ENCODE peak calls at places on chromosomes 7 and 10, in five cellular contexts. C is hepatocyte, G is DND-41, B is mammary epithelial cell, P is neural progenitor cell. R is an unnamed sample.

GRCh38 chr10:132163278-132163765 is 23.4 kb upstream of the DPYSL4 start:
- DNase-seq in C (no peak), G (peak; percentile 20), B (no peak), P (peak; percentile 87), R (no peak)

GRCh38 chr10:6347391-6347951 is 144.7 kb downstream of the PFKFB3 start:
- DNase-seq in C (no peak), G (peak; percentile 50), B (no peak), P (no peak), R (no peak)

GRCh38 chr7:127943541-127944521 is 87.4 kb downstream of the LRRC4 start:
- DNase-seq in C (peak; percentile 61), G (no peak), B (no peak), P (peak; percentile 32), R (peak; percentile 5)

GRCh38 chr7:68760556-68760955 is 837.7 kb upstream of the AUTS2 start:
- DNase-seq in C (no peak), G (no peak), B (no peak), P (no peak), R (no peak)

GRCh38 chr7:157005456-157006204 is 4.8 kb downstream of the MNX1 start:
- DNase-seq in C (no peak), G (no peak), B (no peak), P (peak; percentile 79), R (no peak)

GRCh38 chr7:36533717-36534116 is 144.1 kb downstream of the ANLN start:
- DNase-seq in C (no peak), G (no peak), B (no peak), P (no peak), R (no peak)

GRCh38 chr7:2812119-2812487 is 32.0 kb downstream of the GNA12 start:
- DNase-seq in C (no peak), G (no peak), B (no peak), P (no peak), R (no peak)

GRCh38 chr7:87316846-87317545 is 28.5 kb upstream of the CROT start:
- DNase-seq in C (no peak), G (no peak), B (peak; percentile 88), P (peak; percentile 9), R (no peak)

GRCh38 chr10:109427421-109427820 is 495.9 kb downstream of the XPNPEP1 start:
- DNase-seq in C (peak; percentile 27), G (no peak), B (peak; percentile 2), P (no peak), R (peak; percentile 24)

GRCh38 chr7:23246540-23246939 is at the start of gene GPNMB:
- DNase-seq in C (peak; percentile 50), G (no peak), B (peak; percentile 80), P (no peak), R (no peak)

GRCh38 chr7:83520706-83521105 is 128.2 kb downstream of the SEMA3E start:
- DNase-seq in C (no peak), G (no peak), B (no peak), P (no peak), R (no peak)

GRCh38 chr10:6071181-6072175 is 9.3 kb upstream of the IL2RA start:
- DNase-seq in C (no peak), G (no peak), B (no peak), P (no peak), R (no peak)

GRCh38 chr7:123573896-123574467 is 16.4 kb upstream of the NDUFA5 start:
- DNase-seq in C (no peak), G (no peak), B (no peak), P (no peak), R (no peak)

GRCh38 chr7:43513236-43513635 is 69.7 kb upstream of the STK17A start:
- DNase-seq in C (no peak), G (peak; percentile 69), B (no peak), P (no peak), R (peak; percentile 16)

GRCh38 chr10:73113543-73113942 is 3.3 kb downstream of the NUDT13 start:
- DNase-seq in C (no peak), G (no peak), B (peak; percentile 36), P (no peak), R (no peak)

GRCh38 chr10:43315096-43315495 is 48.2 kb upstream of the RASGEF1A start:
- DNase-seq in C (no peak), G (no peak), B (no peak), P (no peak), R (no peak)

GRCh38 chr10:131725736-131726459 is 174.9 kb upstream of the PPP2R2D start:
- DNase-seq in C (no peak), G (no peak), B (no peak), P (no peak), R (no peak)

GRCh38 chr10:75209325-75210192 is 1.0 kb upstream of the VDAC2 start:
- DNase-seq in C (peak; percentile 85), G (peak; percentile 84), B (no peak), P (no peak), R (no peak)

GRCh38 chr7:381211-382117 is 91.5 kb downstream of the FOXL3 start:
- DNase-seq in C (no peak), G (no peak), B (no peak), P (no peak), R (no peak)

GRCh38 chr7:23472974-23473847 is 2.9 kb upstream of the IGF2BP3 start:
- DNase-seq in C (no peak), G (no peak), B (peak; percentile 15), P (peak; percentile 53), R (no peak)

GRCh38 chr10:107081644-107082043 is 82.9 kb downstream of the SORCS1 start:
- DNase-seq in C (no peak), G (no peak), B (no peak), P (no peak), R (no peak)

GRCh38 chr10:29105516-29106215 is 183.2 kb upstream of the LYZL1 start:
- DNase-seq in C (peak; percentile 40), G (no peak), B (peak; percentile 10), P (no peak), R (no peak)

GRCh38 chr10:3178070-3178469 is 5.5 kb upstream of the PITRM1 start:
- DNase-seq in C (no peak), G (no peak), B (no peak), P (no peak), R (no peak)

GRCh38 chr10:71527135-71527534 is 130.4 kb downstream of the CDH23 start:
- DNase-seq in C (no peak), G (no peak), B (no peak), P (no peak), R (no peak)

GRCh38 chr10:89171996-89172395 is 35.1 kb downstream of the CH25H start:
- DNase-seq in C (no peak), G (no peak), B (no peak), P (no peak), R (no peak)

GRCh38 chr10:83273035-83273434 is 866.3 kb upstream of the GHITM start:
- DNase-seq in C (no peak), G (no peak), B (no peak), P (no peak), R (no peak)

GRCh38 chr7:158374586-158374985 is 213.0 kb downstream of the PTPRN2 start:
- DNase-seq in C (no peak), G (no peak), B (peak; percentile 3), P (no peak), R (peak; percentile 88)

GRCh38 chr7:22445140-22445722 is 54.8 kb downstream of the STEAP1B start:
- DNase-seq in C (no peak), G (peak; percentile 96), B (peak; percentile 65), P (peak; percentile 21), R (no peak)

GRCh38 chr10:17263580-17263979 is 35.5 kb downstream of the VIM start:
- DNase-seq in C (no peak), G (no peak), B (no peak), P (no peak), R (no peak)

GRCh38 chr10:132347211-132347930 is 15.4 kb downstream of the LRRC27 start:
- DNase-seq in C (no peak), G (no peak), B (no peak), P (no peak), R (no peak)

GRCh38 chr7:130930260-130930659 is 196.3 kb upstream of the KLF14 start:
- DNase-seq in C (no peak), G (no peak), B (no peak), P (no peak), R (no peak)

GRCh38 chr7:73984481-73985205 is 43.3 kb upstream of the ELN start:
- DNase-seq in C (no peak), G (no peak), B (no peak), P (no peak), R (no peak)

GRCh38 chr10:50604049-50604640 is 19.6 kb downstream of the SGMS1 start:
- DNase-seq in C (no peak), G (no peak), B (no peak), P (no peak), R (no peak)

GRCh38 chr10:88154596-88155250 is 291.3 kb downstream of the PTEN start:
- DNase-seq in C (no peak), G (no peak), B (no peak), P (no peak), R (no peak)

GRCh38 chr10:5895804-5896203 is 5.8 kb downstream of the FBH1 start:
- DNase-seq in C (no peak), G (no peak), B (no peak), P (peak; percentile 21), R (no peak)

GRCh38 chr10:32263300-32263699 is 83.7 kb downstream of the EPC1 start:
- DNase-seq in C (peak; percentile 19), G (no peak), B (no peak), P (no peak), R (no peak)

GRCh38 chr7:123410273-123410928 is 124.0 kb downstream of the IQUB start:
- DNase-seq in C (peak; percentile 58), G (no peak), B (peak; percentile 77), P (no peak), R (no peak)

GRCh38 chr7:6271694-6272371 is 591 bp downstream of the CYTH3 start:
- DNase-seq in C (peak; percentile 19), G (peak; percentile 23), B (no peak), P (no peak), R (no peak)

GRCh38 chr10:21173433-21173963 is 276.4 kb upstream of the NEBL start:
- DNase-seq in C (peak; percentile 14), G (no peak), B (no peak), P (peak; percentile 58), R (no peak)
- TF ChIP-seq EZH2 in C (no peak), G (no peak), B (no peak), P (peak; percentile 30), R (no peak)

GRCh38 chr10:126240483-126240882 is 147.8 kb downstream of the ADAM12 start:
- DNase-seq in C (peak; percentile 26), G (no peak), B (no peak), P (peak; percentile 37), R (no peak)
- H3K36me3 ChIP-seq in C (no peaks in the 10 kb centered on the region), G (no peaks in the 10 kb centered on the region), B (no peaks in the 10 kb centered on the region), P (no peaks in the 10 kb centered on the region), R (no peaks in the 10 kb centered on the region)

GRCh38 chr7:38179719-38180333 is 1.8 kb downstream of the STARD3NL start:
- DNase-seq in C (no peak), G (no peak), B (no peak), P (no peak), R (no peak)
- TF ChIP-seq EZH2 in C (no peak), G (no peak), B (no peak), P (no peak), R (no peak)

DNA sequence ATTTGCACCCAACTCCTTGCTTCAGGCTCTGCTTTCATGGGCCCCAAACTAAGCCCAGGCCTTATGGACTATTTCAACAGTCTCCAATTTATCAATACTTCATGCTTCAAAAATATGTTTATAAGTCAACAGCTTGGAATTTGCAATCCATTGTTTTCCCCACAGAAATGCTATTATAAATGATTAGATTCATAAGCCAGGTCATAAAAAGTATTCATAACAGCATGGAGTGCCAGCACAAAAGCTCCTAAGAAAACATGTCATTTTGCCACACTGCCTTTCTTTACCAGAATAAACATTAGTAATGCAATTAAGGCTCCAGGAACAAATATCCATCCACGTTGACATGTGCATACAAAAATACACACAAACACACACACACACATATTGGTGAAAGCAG is 30.1 kb downstream of the OSBPL3 start:
- DNase-seq in C (no peak), G (no peak), B (no peak), P (no peak), R (no peak)
- H3K36me3 ChIP-seq in C (no peaks in the 10 kb centered on the region), G (no peaks in the 10 kb centered on the region), B (no peaks in the 10 kb centered on the region), P (no peaks in the 10 kb centered on the region), R (no peaks in the 10 kb centered on the region)